ENCODE peak calls at places on chromosomes 5 and 9, in four cellular contexts. G is K562, Z is HepG2, E is GM12878. M is an unnamed sample.

GRCh38 chr5:139967353-139967752 is 75.7 kb downstream of the NRG2 start:
- DNase-seq in G (no peak), E (no peak), Z (no peak), M (no peak)

GRCh38 chr9:75184471-75184870 is 96.2 kb downstream of the OSTF1 start:
- DNase-seq in Z (no peak), E (no peak), G (no peak), M (no peak)

GRCh38 chr9:76490249-76490990 is 31.4 kb downstream of the GCNT1 start:
- DNase-seq in Z (no peak), G (no peak), E (no peak), M (no peak)

GRCh38 chr5:99035942-99036341 is 107.1 kb upstream of the CHD1 start:
- DNase-seq in Z (no peak), G (no peak), E (no peak), M (no peak)

GRCh38 chr9:89422151-89422918 is 75.6 kb downstream of the SEMA4D start:
- DNase-seq in E (no peak), Z (no peak), G (no peak), M (no peak)

GRCh38 chr9:69412741-69413150 is 87.7 kb downstream of the ENTREP1 start:
- DNase-seq in G (peak), E (no peak), Z (peak), M (peak)

GRCh38 chr5:160970605-160971191 is 118.7 kb upstream of the ATP10B start:
- DNase-seq in G (no peak), E (no peak), Z (no peak), M (peak)

GRCh38 chr5:13664377-13664776 is 280.1 kb downstream of the DNAH5 start:
- DNase-seq in Z (no peak), E (no peak), G (no peak), M (no peak)

GRCh38 chr9:137058651-137059234 is 4.9 kb upstream of the ENTPD2 start:
- DNase-seq in Z (no peak), E (no peak), G (no peak), M (no peak)

DNA sequence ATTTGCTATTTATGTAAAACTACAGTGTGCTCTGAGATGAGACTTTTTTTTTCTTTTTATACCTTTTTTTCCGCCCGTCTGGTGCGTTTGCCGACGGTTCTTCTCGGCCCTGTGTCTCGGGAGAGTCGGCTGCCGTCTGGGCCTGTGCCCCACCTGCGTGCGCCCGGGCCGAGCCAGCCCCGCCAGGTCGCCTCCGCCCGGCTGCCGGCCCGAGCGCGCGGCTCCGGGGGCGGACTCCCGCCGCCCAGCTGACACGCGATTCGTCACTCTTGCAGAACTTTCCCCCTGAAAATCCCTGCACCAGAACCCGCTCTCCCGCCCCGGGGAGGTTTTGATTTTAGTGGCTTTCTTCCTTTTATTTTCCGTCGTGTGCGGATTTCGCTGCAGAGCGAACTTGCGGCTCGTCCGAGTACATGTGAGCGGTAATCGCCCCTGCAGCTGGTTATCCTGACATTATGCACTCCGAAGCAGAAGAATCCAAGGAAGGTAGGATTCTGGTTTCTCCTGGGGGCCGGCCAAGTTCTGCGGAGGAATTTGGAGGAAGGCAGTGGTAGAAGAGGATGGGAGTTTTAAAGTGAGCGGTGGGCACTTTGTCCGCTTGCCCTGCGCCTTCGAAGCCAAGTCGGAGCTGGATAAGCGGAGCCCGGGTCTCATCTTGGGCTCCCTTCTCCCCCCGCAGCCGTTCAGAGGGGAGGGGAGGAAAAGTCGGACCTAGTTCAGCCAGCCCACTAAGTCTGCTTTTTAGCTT is at the start of gene TNFAIP8:
- DNase-seq in Z (peak), G (no peak), E (no peak), M (peak)
- TF ChIP-seq JUNB in Z (no peak), G (no peak), E (peak), M (no peak)

DNA sequence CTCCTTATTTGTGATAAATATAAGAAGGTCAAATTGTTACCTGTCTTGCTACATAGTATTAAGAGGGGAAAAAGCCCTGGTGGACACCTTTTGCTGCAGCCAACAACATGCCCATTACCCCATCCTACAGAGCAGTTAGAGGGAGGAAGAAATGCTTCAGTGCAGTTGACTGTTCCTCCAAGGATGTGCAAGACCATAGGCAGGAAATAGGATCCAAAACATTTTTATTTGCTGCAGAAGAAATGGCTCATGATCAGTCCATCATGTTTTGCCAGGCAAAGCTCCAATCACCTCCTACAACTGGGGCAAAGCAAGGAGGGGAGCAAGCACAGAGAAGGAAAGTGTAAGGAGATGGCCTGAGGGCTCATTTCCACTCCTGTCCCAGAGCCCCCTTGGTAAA is 399.1 kb upstream of the PIK3R1 start:
- DNase-seq in G (no peak), E (no peak), Z (no peak), M (no peak)
- H2AFZ ChIP-seq in G (peak), E (no peak), Z (no peak), M (no peak)

GRCh38 chr9:95316794-95317118 is 753 bp downstream of the FANCC start:
- DNase-seq in Z (peak), E (no peak), G (peak), M (peak)

GRCh38 chr9:95316274-95316673 is 1.2 kb downstream of the FANCC start:
- DNase-seq in E (no peak), Z (no peak), G (peak), M (no peak)

GRCh38 chr9:95315108-95315746 is 2.3 kb downstream of the FANCC start:
- DNase-seq in E (no peak), Z (peak), G (no peak), M (no peak)

GRCh38 chr9:95317119-95317892 is at the start of gene FANCC:
- DNase-seq in G (peak), Z (peak), E (peak), M (peak)

DNA sequence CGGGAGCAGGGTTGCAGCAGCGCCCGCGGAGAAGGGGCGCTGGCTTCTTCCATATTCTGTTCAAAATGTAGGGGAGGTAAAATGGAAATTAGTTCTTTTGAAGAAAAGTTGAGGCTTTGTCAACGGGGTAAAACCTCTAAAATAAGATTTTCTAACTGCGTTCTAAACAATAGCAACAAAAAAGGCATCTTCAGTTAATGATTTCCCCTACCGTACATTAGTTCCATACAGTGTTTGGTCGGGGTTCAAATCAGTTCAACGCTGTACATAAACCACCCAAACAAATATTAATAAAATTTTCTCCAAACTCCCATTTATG is 343 bp upstream of the FANCC start:
- DNase-seq in E (no peak), Z (no peak), G (no peak), M (no peak)
- TF ChIP-seq JUNB in E (no peak), Z (no peak), G (no peak), M (no peak)

DNA sequence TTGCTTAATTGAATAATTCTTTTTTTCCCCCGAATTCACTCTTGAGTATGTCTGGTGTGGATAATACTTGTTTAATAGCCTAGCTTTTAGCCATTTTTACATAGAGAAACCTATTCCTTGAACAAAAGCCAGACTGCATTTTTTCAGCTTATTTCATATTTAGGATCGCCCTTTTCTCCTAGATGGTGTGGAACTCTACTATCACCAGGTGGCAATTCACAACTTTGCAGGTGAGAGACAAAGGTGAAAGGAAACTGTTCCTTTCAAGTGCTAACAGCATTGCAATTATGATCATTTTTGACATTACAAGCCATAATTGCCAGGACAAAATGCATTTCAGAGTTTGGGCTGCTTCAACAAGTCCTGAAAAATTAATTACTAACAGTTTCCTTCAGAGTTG is 57.4 kb upstream of the SH3GL2 start:
- DNase-seq in G (no peak), E (no peak), Z (no peak), M (peak)
- H2AFZ ChIP-seq in G (no peak), E (no peak), Z (no peak), M (no peak)

GRCh38 chr9:8329561-8330283 is 530.1 kb upstream of the DMAC1 start:
- DNase-seq in G (no peak), E (no peak), Z (peak), M (peak)
- TF ChIP-seq JUNB in G (no peak), E (no peak), Z (no peak), M (no peak)

GRCh38 chr5:150457562-150458240 is 8.2 kb upstream of the RPS14 start:
- DNase-seq in Z (no peak), G (no peak), E (no peak), M (no peak)
- H2AFZ ChIP-seq in Z (peak), G (peak), E (peak), M (no peak)

GRCh38 chr9:3824589-3824988 is 298.8 kb upstream of the RFX3 start:
- DNase-seq in Z (no peak), G (no peak), E (no peak), M (no peak)

GRCh38 chr9:3825724-3826123 is 299.9 kb upstream of the RFX3 start:
- DNase-seq in G (no peak), Z (no peak), E (no peak), M (no peak)

GRCh38 chr9:3830296-3830695 is 304.5 kb upstream of the RFX3 start:
- DNase-seq in E (no peak), Z (no peak), G (no peak), M (no peak)

GRCh38 chr9:3827175-3827574 is 301.4 kb upstream of the RFX3 start:
- DNase-seq in E (no peak), G (no peak), Z (no peak), M (no peak)

GRCh38 chr9:3828495-3828894 is 302.7 kb upstream of the RFX3 start:
- DNase-seq in G (no peak), Z (no peak), E (no peak), M (no peak)
- TF ChIP-seq JUNB in G (no peak), Z (no peak), E (no peak), M (no peak)

GRCh38 chr5:81167544-81167943 is 65.6 kb upstream of the CKMT2 start:
- DNase-seq in Z (no peak), E (no peak), G (no peak), M (no peak)
- H2AFZ ChIP-seq in Z (no peak), E (no peak), G (no peak), M (no peak)

GRCh38 chr5:40987349-40987748 is 78.1 kb downstream of the C7 start:
- DNase-seq in G (no peak), E (no peak), Z (no peak), M (no peak)

GRCh38 chr5:40991981-40992559 is 79.1 kb downstream of the MROH2B start:
- DNase-seq in Z (no peak), E (no peak), G (no peak), M (no peak)

GRCh38 chr5:40988761-40989510 is 79.6 kb downstream of the C7 start:
- DNase-seq in Z (peak), E (no peak), G (no peak), M (peak)

GRCh38 chr5:40995816-40996586 is 75.1 kb downstream of the MROH2B start:
- DNase-seq in Z (no peak), G (no peak), E (no peak), M (no peak)

GRCh38 chr5:40991168-40991980 is 79.8 kb downstream of the MROH2B start:
- DNase-seq in G (no peak), Z (peak), E (no peak), M (no peak)
- TF ChIP-seq JUNB in G (no peak), Z (no peak), E (no peak), M (no peak)

GRCh38 chr5:133661389-133661788 is 49.0 kb upstream of the FSTL4 start:
- DNase-seq in E (no peak), Z (no peak), G (no peak), M (no peak)

GRCh38 chr5:133663380-133664054 is 51.2 kb upstream of the FSTL4 start:
- DNase-seq in G (no peak), Z (no peak), E (no peak), M (no peak)

GRCh38 chr5:133664422-133664821 is 52.1 kb upstream of the FSTL4 start:
- DNase-seq in Z (no peak), E (no peak), G (no peak), M (no peak)

GRCh38 chr5:133665571-133665970 is 53.2 kb upstream of the FSTL4 start:
- DNase-seq in Z (no peak), E (no peak), G (no peak), M (no peak)

DNA sequence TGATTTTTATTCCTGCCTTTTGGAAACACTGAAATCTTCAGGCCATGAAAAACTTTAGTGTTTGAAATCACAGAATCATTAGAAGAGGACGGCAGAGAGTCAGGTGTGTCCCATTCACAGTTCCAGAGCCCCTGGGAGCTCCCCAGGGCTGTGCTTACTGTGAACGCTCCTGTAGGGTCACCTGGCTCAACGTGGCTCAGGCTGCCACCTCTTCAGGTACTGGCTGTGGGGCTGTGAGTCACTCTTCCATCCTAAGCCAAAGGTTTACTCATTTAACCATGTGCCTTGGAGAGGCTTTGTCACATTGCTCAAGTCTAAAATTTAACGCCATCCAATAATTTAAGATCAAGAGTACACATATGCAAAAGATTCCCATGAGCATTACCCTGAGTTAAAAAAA is 50.2 kb upstream of the FSTL4 start:
- DNase-seq in Z (no peak), G (no peak), E (no peak), M (no peak)
- H2AFZ ChIP-seq in Z (no peak), G (no peak), E (no peak), M (no peak)

M was measured in GM23338.